ENCODE peak calls at places on chromosomes 7 and 10, in four cellular contexts. One of them, this sample, is unnamed.

GRCh38 chr10:93600861-93601773 is at the start of gene RBP4:
- DNase-seq in AG09319: no peak
- DNase-seq in kidney tubule cell: peak; percentile 11
- DNase-seq in NCI-H1436: no peak
- DNase-seq in this sample: peak; percentile 97

GRCh38 chr7:95436407-95436806 is 1.6 kb upstream of the PON2 start:
- DNase-seq in AG09319: no peak
- DNase-seq in kidney tubule cell: no peak
- DNase-seq in NCI-H1436: no peak
- DNase-seq in this sample: no peak

GRCh38 chr10:93221521-93221920 is 147.8 kb downstream of the CYP26A1 start:
- DNase-seq in kidney tubule cell: no peak
- DNase-seq in AG09319: no peak
- DNase-seq in NCI-H1436: no peak
- DNase-seq in this sample: no peak

GRCh38 chr7:50347693-50348092 is 43.2 kb downstream of the IKZF1 start:
- DNase-seq in AG09319: no peak
- DNase-seq in kidney tubule cell: no peak
- DNase-seq in NCI-H1436: no peak
- DNase-seq in this sample: no peak

GRCh38 chr7:85074016-85074415 is 112.8 kb downstream of the SEMA3D start:
- DNase-seq in NCI-H1436: no peak
- DNase-seq in kidney tubule cell: peak; percentile 52
- DNase-seq in AG09319: no peak
- DNase-seq in this sample: no peak

GRCh38 chr7:124101173-124101768 is 68.4 kb upstream of the TMEM229A start:
- DNase-seq in kidney tubule cell: peak; percentile 33
- DNase-seq in NCI-H1436: no peak
- DNase-seq in AG09319: no peak
- DNase-seq in this sample: no peak

GRCh38 chr7:74033372-74034311 is 5.7 kb downstream of the ELN start:
- DNase-seq in kidney tubule cell: no peak
- DNase-seq in AG09319: no peak
- DNase-seq in NCI-H1436: no peak
- DNase-seq in this sample: no peak

GRCh38 chr7:2709553-2710165 is 21.7 kb downstream of the AMZ1 start:
- DNase-seq in NCI-H1436: peak; percentile 60
- DNase-seq in AG09319: no peak
- DNase-seq in kidney tubule cell: peak; percentile 64
- DNase-seq in this sample: peak; percentile 78

GRCh38 chr7:148882668-148883232 is 1.3 kb downstream of the EZH2 start:
- DNase-seq in NCI-H1436: no peak
- DNase-seq in AG09319: no peak
- DNase-seq in kidney tubule cell: no peak
- DNase-seq in this sample: no peak

GRCh38 chr10:7305053-7305452 is 105.8 kb downstream of the SFMBT2 start:
- DNase-seq in kidney tubule cell: no peak
- DNase-seq in AG09319: no peak
- DNase-seq in NCI-H1436: no peak
- DNase-seq in this sample: no peak

GRCh38 chr7:30564243-30564892 is 30.3 kb upstream of the GARS1 start:
- DNase-seq in AG09319: peak; percentile 60
- DNase-seq in NCI-H1436: peak; percentile 82
- DNase-seq in kidney tubule cell: peak; percentile 86
- DNase-seq in this sample: peak; percentile 82

GRCh38 chr7:156999611-157000046 is 10.8 kb downstream of the MNX1 start:
- DNase-seq in NCI-H1436: no peak
- DNase-seq in kidney tubule cell: no peak
- DNase-seq in AG09319: no peak
- DNase-seq in this sample: no peak

GRCh38 chr10:93614101-93614825 is 1.9 kb downstream of the PDE6C start:
- DNase-seq in AG09319: no peak
- DNase-seq in kidney tubule cell: no peak
- DNase-seq in NCI-H1436: no peak
- DNase-seq in this sample: no peak

GRCh38 chr10:27445070-27445469 is 59.0 kb upstream of the RAB18 start:
- DNase-seq in NCI-H1436: no peak
- DNase-seq in AG09319: no peak
- DNase-seq in kidney tubule cell: no peak
- DNase-seq in this sample: no peak

GRCh38 chr10:102492983-102493382 is 9.5 kb downstream of the ACTR1A start:
- DNase-seq in NCI-H1436: no peak
- DNase-seq in kidney tubule cell: no peak
- DNase-seq in AG09319: peak; percentile 11
- DNase-seq in this sample: no peak

GRCh38 chr7:45687185-45687560 is 113.0 kb downstream of the ADCY1 start:
- DNase-seq in AG09319: no peak
- DNase-seq in kidney tubule cell: no peak
- DNase-seq in NCI-H1436: no peak
- DNase-seq in this sample: no peak

GRCh38 chr7:2076649-2077064 is 156.1 kb downstream of the MAD1L1 start:
- DNase-seq in kidney tubule cell: no peak
- DNase-seq in NCI-H1436: no peak
- DNase-seq in AG09319: no peak
- DNase-seq in this sample: no peak

GRCh38 chr10:43396928-43397624 is 11.9 kb downstream of the HNRNPF start:
- DNase-seq in kidney tubule cell: peak; percentile 96
- DNase-seq in NCI-H1436: peak; percentile 82
- DNase-seq in AG09319: no peak
- DNase-seq in this sample: peak; percentile 96

GRCh38 chr10:90642136-90642535 is 215.7 kb downstream of the HTR7 start:
- DNase-seq in kidney tubule cell: no peak
- DNase-seq in AG09319: no peak
- DNase-seq in NCI-H1436: no peak
- DNase-seq in this sample: no peak

GRCh38 chr7:31023877-31024276 is 28.2 kb upstream of the ADCYAP1R1 start:
- DNase-seq in kidney tubule cell: no peak
- DNase-seq in AG09319: no peak
- DNase-seq in NCI-H1436: no peak
- DNase-seq in this sample: no peak

GRCh38 chr7:87038993-87039716 is 20.3 kb downstream of the ELAPOR2 start:
- DNase-seq in NCI-H1436: no peak
- DNase-seq in AG09319: no peak
- DNase-seq in kidney tubule cell: peak; percentile 10
- DNase-seq in this sample: no peak

GRCh38 chr10:58588673-58589265 is 76.1 kb downstream of the BICC1 start:
- DNase-seq in NCI-H1436: no peak
- DNase-seq in AG09319: no peak
- DNase-seq in kidney tubule cell: peak; percentile 66
- DNase-seq in this sample: peak; percentile 55

GRCh38 chr10:7433861-7434260 is 23.0 kb upstream of the SFMBT2 start:
- DNase-seq in NCI-H1436: no peak
- DNase-seq in AG09319: no peak
- DNase-seq in kidney tubule cell: no peak
- DNase-seq in this sample: no peak

GRCh38 chr7:111931016-111931517 is 275.1 kb downstream of the DOCK4 start:
- DNase-seq in kidney tubule cell: peak; percentile 41
- DNase-seq in AG09319: no peak
- DNase-seq in NCI-H1436: no peak
- DNase-seq in this sample: no peak

GRCh38 chr10:110706690-110707098 is 62.6 kb downstream of the RBM20 start:
- DNase-seq in AG09319: peak; percentile 4
- DNase-seq in kidney tubule cell: peak; percentile 74
- DNase-seq in NCI-H1436: no peak
- DNase-seq in this sample: no peak

GRCh38 chr7:22193361-22194016 is 163.5 kb downstream of the RAPGEF5 start:
- DNase-seq in NCI-H1436: no peak
- DNase-seq in kidney tubule cell: peak; percentile 6
- DNase-seq in AG09319: peak; percentile 18
- DNase-seq in this sample: no peak

GRCh38 chr10:124697837-124698559 is 46.2 kb downstream of the FAM53B start:
- DNase-seq in NCI-H1436: peak; percentile 22
- DNase-seq in kidney tubule cell: peak; percentile 14
- DNase-seq in AG09319: no peak
- DNase-seq in this sample: no peak

GRCh38 chr7:64612452-64612851 is 49.6 kb upstream of the ZNF680 start:
- DNase-seq in AG09319: no peak
- DNase-seq in kidney tubule cell: no peak
- DNase-seq in NCI-H1436: no peak
- DNase-seq in this sample: no peak

This sample was measured in right lobe of liver.